ENCODE peak calls at places on chromosomes 4 and X, in seven cellular contexts. N is mucosa of descending colon, V is DND-41, S is AG10803, R is AG04450, E is lower lobe of right lung, H is B cell. C is an unnamed sample.

GRCh38 chrX:47380268-47380667 is 9.9 kb downstream of the ZNF157 start:
- DNase-seq in N (peak), V (peak), S (peak), R (no peak), E (peak), H (peak), C (no peak)

GRCh38 chrX:12370444-12371089 is 232.3 kb downstream of the FRMPD4 start:
- DNase-seq in N (no peak), V (no peak), S (peak), R (peak), E (no peak), H (no peak), C (peak)

GRCh38 chrX:2342878-2343277 is 157.9 kb downstream of the DHRSX start:
- DNase-seq in N (no peak), V (no peak), S (peak), R (peak), E (no peak), H (no peak), C (peak)

GRCh38 chrX:63581906-63582305 is 203.1 kb downstream of the ARHGEF9 start:
- DNase-seq in N (no peak), V (no peak), S (no peak), R (no peak), E (no peak), H (no peak), C (no peak)

GRCh38 chrX:107934262-107934661 is 47.9 kb downstream of the TEX13B start:
- DNase-seq in N (no peak), V (no peak), S (no peak), R (no peak), E (no peak), H (no peak), C (no peak)

GRCh38 chr4:118765399-118765798 is 70.5 kb downstream of the SEC24D start:
- DNase-seq in N (no peak), V (no peak), S (peak), R (peak), E (no peak), H (no peak), C (peak)

GRCh38 chr4:150244600-150244999 is 166.4 kb downstream of the DCLK2 start:
- DNase-seq in N (no peak), V (no peak), S (peak), R (no peak), E (no peak), H (no peak), C (peak)

GRCh38 chr4:26039950-26040349 is 125.9 kb downstream of the SMIM20 start:
- DNase-seq in N (no peak), V (no peak), S (peak), R (no peak), E (no peak), H (no peak), C (no peak)

GRCh38 chrX:36804066-36804465 is 204.1 kb upstream of the FAM47C start:
- DNase-seq in N (no peak), V (no peak), S (no peak), R (no peak), E (no peak), H (no peak), C (no peak)

GRCh38 chrX:138411048-138411447 is 300.5 kb downstream of the FGF13 start:
- DNase-seq in N (no peak), V (no peak), S (no peak), R (no peak), E (no peak), H (no peak), C (no peak)

GRCh38 chr4:169179609-169180526 is 90.9 kb downstream of the SH3RF1 start:
- DNase-seq in N (no peak), V (no peak), S (peak), R (no peak), E (no peak), H (no peak), C (peak)

GRCh38 chr4:76504613-76505465 is 69.8 kb downstream of the SHROOM3 start:
- DNase-seq in N (no peak), V (no peak), S (peak), R (peak), E (no peak), H (peak), C (peak)

GRCh38 chr4:184309241-184310170 is 91.8 kb upstream of the ENPP6 start:
- DNase-seq in N (no peak), V (no peak), S (no peak), R (no peak), E (no peak), H (no peak), C (no peak)

GRCh38 chrX:47649302-47649701 is 1.1 kb downstream of the ELK1 start:
- DNase-seq in N (no peak), V (no peak), S (no peak), R (no peak), E (no peak), H (no peak), C (no peak)

GRCh38 chrX:131277543-131278115 is 11.5 kb downstream of the IGSF1 start:
- DNase-seq in N (no peak), V (no peak), S (no peak), R (no peak), E (no peak), H (no peak), C (no peak)

GRCh38 chr4:176970853-176971252 is 178.1 kb upstream of the VEGFC start:
- DNase-seq in N (no peak), V (no peak), S (no peak), R (no peak), E (no peak), H (no peak), C (no peak)

GRCh38 chr4:56146956-56147355 is 198.2 kb downstream of the CEP135 start:
- DNase-seq in N (no peak), V (no peak), S (no peak), R (no peak), E (no peak), H (no peak), C (no peak)

GRCh38 chrX:46759645-46759974 is 692 bp upstream of the SLC9A7 start:
- DNase-seq in N (no peak), V (no peak), S (peak), R (no peak), E (no peak), H (no peak), C (no peak)

GRCh38 chrX:115902995-115903394 is 267.5 kb upstream of the AGTR2 start:
- DNase-seq in N (no peak), V (no peak), S (no peak), R (no peak), E (no peak), H (no peak), C (no peak)

GRCh38 chr4:171727185-171727584 is 86.0 kb upstream of the GALNTL6 start:
- DNase-seq in N (no peak), V (no peak), S (no peak), R (no peak), E (no peak), H (no peak), C (no peak)

GRCh38 chr4:183876268-183876934 is 28.7 kb upstream of the STOX2 start:
- DNase-seq in N (peak), V (no peak), S (peak), R (peak), E (peak), H (no peak), C (peak)

GRCh38 chr4:42070463-42070862 is 80.1 kb downstream of the SLC30A9 start:
- DNase-seq in N (no peak), V (no peak), S (no peak), R (no peak), E (no peak), H (no peak), C (no peak)

GRCh38 chr4:13921805-13922204 is 294.3 kb upstream of the BOD1L1 start:
- DNase-seq in N (no peak), V (no peak), S (peak), R (no peak), E (no peak), H (no peak), C (peak)

GRCh38 chr4:72827968-72828367 is 241.5 kb downstream of the COX18 start:
- DNase-seq in N (no peak), V (no peak), S (no peak), R (no peak), E (no peak), H (no peak), C (no peak)

GRCh38 chr4:185535818-185536729 is 767 bp upstream of the PDLIM3 start:
- DNase-seq in N (no peak), V (no peak), S (peak), R (no peak), E (no peak), H (no peak), C (peak)

GRCh38 chr4:183393446-183393845 is 51.0 kb upstream of the CDKN2AIP start:
- DNase-seq in N (no peak), V (no peak), S (no peak), R (no peak), E (no peak), H (no peak), C (no peak)

GRCh38 chrX:48617542-48618340 is 20.4 kb downstream of the WDR13 start:
- DNase-seq in N (no peak), V (no peak), S (no peak), R (no peak), E (no peak), H (peak), C (peak)

GRCh38 chr4:30769093-30769492 is 48.9 kb downstream of the PCDH7 start:
- DNase-seq in N (no peak), V (no peak), S (no peak), R (no peak), E (no peak), H (no peak), C (no peak)

DNA sequence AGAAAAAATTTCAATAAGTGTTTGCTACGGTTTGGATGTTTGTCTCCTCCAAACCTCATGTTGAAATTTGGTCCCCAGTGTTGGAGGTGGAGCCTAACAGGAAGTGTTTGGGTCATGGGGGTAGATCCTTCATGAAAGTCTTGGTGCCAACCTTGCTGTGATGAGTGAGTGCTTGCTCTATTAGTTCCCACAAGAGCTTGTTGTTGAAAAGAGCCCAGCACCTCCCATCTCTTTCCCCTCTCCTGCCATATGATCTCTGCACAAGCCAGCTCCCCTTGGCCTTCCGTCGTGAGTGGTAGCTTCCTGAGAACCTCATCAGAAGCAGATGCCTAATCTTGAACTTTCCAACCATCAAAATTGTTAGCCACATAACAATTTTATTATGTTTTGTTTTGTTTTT is 10.3 kb upstream of the RAB40A start:
- DNase-seq in N (no peak), V (no peak), S (peak), R (no peak), E (no peak), H (no peak), C (no peak)
- TF ChIP-seq CTCF in N (no peak), V (no peak), S (no peak), R (no peak), E (no peak), H (no peak), C (no peak)

GRCh38 chr4:5793514-5793913 is 82.5 kb downstream of the EVC start:
- DNase-seq in N (no peak), V (no peak), S (no peak), R (no peak), E (no peak), H (no peak), C (no peak)

GRCh38 chr4:5789141-5789540 is 78.1 kb downstream of the EVC start:
- DNase-seq in N (no peak), V (no peak), S (no peak), R (no peak), E (no peak), H (no peak), C (no peak)

GRCh38 chr4:5788144-5788543 is 77.1 kb downstream of the EVC start:
- DNase-seq in N (no peak), V (no peak), S (no peak), R (no peak), E (no peak), H (no peak), C (no peak)

GRCh38 chr4:5791654-5792053 is 80.7 kb downstream of the EVC start:
- DNase-seq in N (no peak), V (no peak), S (no peak), R (no peak), E (no peak), H (no peak), C (no peak)

GRCh38 chr4:5790546-5790857 is 79.5 kb downstream of the EVC start:
- DNase-seq in N (no peak), V (no peak), S (no peak), R (no peak), E (no peak), H (no peak), C (no peak)
- TF ChIP-seq CTCF in N (no peak), V (no peak), S (no peak), R (no peak), E (no peak), H (no peak), C (no peak)

GRCh38 chr4:187992971-187993370 is 2.6 kb upstream of the ZFP42 start:
- DNase-seq in N (no peak), V (no peak), S (no peak), R (no peak), E (no peak), H (no peak), C (no peak)

GRCh38 chr4:187999406-187999932 is 3.9 kb downstream of the ZFP42 start:
- DNase-seq in N (no peak), V (no peak), S (no peak), R (no peak), E (no peak), H (no peak), C (peak)

GRCh38 chr4:187995322-187996207 is at the start of gene ZFP42:
- DNase-seq in N (peak), V (no peak), S (no peak), R (no peak), E (no peak), H (no peak), C (no peak)

GRCh38 chr4:187996502-187997177 is 1.1 kb downstream of the ZFP42 start:
- DNase-seq in N (no peak), V (no peak), S (no peak), R (no peak), E (no peak), H (no peak), C (no peak)

GRCh38 chr4:187993827-187994226 is 1.7 kb upstream of the ZFP42 start:
- DNase-seq in N (no peak), V (no peak), S (no peak), R (no peak), E (no peak), H (no peak), C (peak)
- TF ChIP-seq CTCF in N (no peak), V (no peak), S (no peak), R (peak), E (peak), H (no peak), C (peak)

GRCh38 chrX:53794181-53794580 is 107.7 kb upstream of the HUWE1 start:
- DNase-seq in N (no peak), V (no peak), S (no peak), R (no peak), E (no peak), H (no peak), C (no peak)
- TF ChIP-seq CTCF in N (no peak), V (no peak), S (no peak), R (no peak), E (no peak), H (no peak), C (no peak)

GRCh38 chr4:3514806-3515421 is 17.3 kb downstream of the LRPAP1 start:
- DNase-seq in N (no peak), V (no peak), S (no peak), R (no peak), E (peak), H (no peak), C (no peak)
- TF ChIP-seq CTCF in N (no peak), V (peak), S (peak), R (peak), E (no peak), H (peak), C (peak)

GRCh38 chr4:64781737-64782326 is 372.6 kb upstream of the TECRL start:
- DNase-seq in N (no peak), V (no peak), S (peak), R (no peak), E (no peak), H (no peak), C (peak)
- TF ChIP-seq CTCF in N (no peak), V (peak), S (peak), R (peak), E (peak), H (peak), C (peak)

GRCh38 chrX:79366888-79367749 is at the start of gene ITM2A:
- DNase-seq in N (peak), V (no peak), S (no peak), R (no peak), E (peak), H (peak), C (peak)
- TF ChIP-seq CTCF in N (no peak), V (no peak), S (no peak), R (no peak), E (no peak), H (peak), C (no peak)

DNA sequence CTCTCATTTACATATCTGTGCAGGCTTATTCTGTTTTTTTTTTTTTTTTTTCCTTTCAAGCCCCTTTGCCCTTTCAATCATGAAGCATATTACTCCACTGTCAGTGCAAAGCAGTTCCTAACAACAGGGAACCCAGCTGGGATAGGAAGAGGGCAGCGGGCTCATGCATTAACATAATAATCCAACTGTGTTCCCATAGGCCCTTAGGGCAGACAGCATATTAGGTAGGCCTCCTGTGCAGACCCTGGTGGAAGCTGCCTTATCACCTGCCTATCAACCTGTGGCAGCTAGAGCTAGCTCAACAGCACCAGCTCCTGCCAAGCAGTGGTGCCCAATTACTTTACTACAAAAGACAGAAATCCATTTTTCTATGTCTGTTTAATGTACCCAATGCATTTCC is 49.3 kb downstream of the SLC10A7 start:
- DNase-seq in N (no peak), V (no peak), S (no peak), R (no peak), E (no peak), H (no peak), C (no peak)
- TF ChIP-seq CTCF in N (no peak), V (no peak), S (no peak), R (no peak), E (no peak), H (no peak), C (no peak)

GRCh38 chr4:23333946-23334878 is 555.6 kb downstream of the PPARGC1A start:
- DNase-seq in N (no peak), V (peak), S (peak), R (peak), E (no peak), H (no peak), C (peak)
- TF ChIP-seq CTCF in N (no peak), V (peak), S (no peak), R (no peak), E (no peak), H (no peak), C (no peak)

GRCh38 chr4:18975916-18976610 is 954.5 kb upstream of the LCORL start:
- DNase-seq in N (peak), V (no peak), S (no peak), R (no peak), E (no peak), H (no peak), C (no peak)
- TF ChIP-seq CTCF in N (no peak), V (no peak), S (no peak), R (no peak), E (no peak), H (no peak), C (no peak)